ENCODE peak calls at places on chromosomes 16 and 17, in nine cellular contexts. One of them, this sample, is unnamed.

GRCh38 chr16:87583453-87584131 is 18.7 kb upstream of the JPH3 start:
- DNase-seq in WTC11: no peak
- DNase-seq in adrenal gland: peak; percentile 89
- DNase-seq in fibroblast of lung: peak; percentile 51
- DNase-seq in heart right ventricle: peak; percentile 35
- DNase-seq in GM20000: no peak
- DNase-seq in heart left ventricle: no peak
- DNase-seq in IMR-90: peak; percentile 65
- DNase-seq in prostate gland: no peak
- DNase-seq in this sample: no peak

GRCh38 chr17:36863131-36863530 is 74.1 kb upstream of the LHX1 start:
- DNase-seq in WTC11: no peak
- DNase-seq in adrenal gland: no peak
- DNase-seq in fibroblast of lung: no peak
- DNase-seq in heart right ventricle: no peak
- DNase-seq in GM20000: no peak
- DNase-seq in heart left ventricle: no peak
- DNase-seq in IMR-90: no peak
- DNase-seq in prostate gland: no peak
- DNase-seq in this sample: no peak

GRCh38 chr17:44804301-44805061 is 25.6 kb downstream of the GJC1 start:
- DNase-seq in WTC11: no peak
- DNase-seq in adrenal gland: no peak
- DNase-seq in fibroblast of lung: peak; percentile 27
- DNase-seq in heart right ventricle: peak; percentile 60
- DNase-seq in GM20000: no peak
- DNase-seq in heart left ventricle: peak; percentile 49
- DNase-seq in IMR-90: no peak
- DNase-seq in prostate gland: no peak
- DNase-seq in this sample: no peak

GRCh38 chr17:42518755-42519545 is 17.1 kb upstream of the NAGLU start:
- DNase-seq in WTC11: no peak
- DNase-seq in adrenal gland: peak; percentile 42
- DNase-seq in fibroblast of lung: peak; percentile 63
- DNase-seq in heart right ventricle: peak; percentile 77
- DNase-seq in GM20000: no peak
- DNase-seq in heart left ventricle: peak; percentile 73
- DNase-seq in IMR-90: no peak
- DNase-seq in prostate gland: no peak
- DNase-seq in this sample: no peak

GRCh38 chr17:10135539-10136257 is 62.7 kb downstream of the GAS7 start:
- DNase-seq in WTC11: no peak
- DNase-seq in adrenal gland: peak; percentile 83
- DNase-seq in fibroblast of lung: peak; percentile 34
- DNase-seq in heart right ventricle: no peak
- DNase-seq in GM20000: no peak
- DNase-seq in heart left ventricle: peak; percentile 31
- DNase-seq in IMR-90: peak; percentile 56
- DNase-seq in prostate gland: no peak
- DNase-seq in this sample: no peak

GRCh38 chr17:71975998-71976649 is 144.7 kb upstream of the SOX9 start:
- DNase-seq in WTC11: peak; percentile 14
- DNase-seq in adrenal gland: peak; percentile 50
- DNase-seq in fibroblast of lung: peak; percentile 98
- DNase-seq in heart right ventricle: peak; percentile 76
- DNase-seq in GM20000: no peak
- DNase-seq in heart left ventricle: peak; percentile 69
- DNase-seq in IMR-90: peak; percentile 97
- DNase-seq in prostate gland: peak; percentile 84
- DNase-seq in this sample: peak; percentile 20

GRCh38 chr17:975321-975982 is 4.1 kb downstream of the NXN start:
- DNase-seq in WTC11: no peak
- DNase-seq in adrenal gland: peak; percentile 15
- DNase-seq in fibroblast of lung: no peak
- DNase-seq in heart right ventricle: no peak
- DNase-seq in GM20000: no peak
- DNase-seq in heart left ventricle: no peak
- DNase-seq in IMR-90: no peak
- DNase-seq in prostate gland: no peak
- DNase-seq in this sample: no peak

GRCh38 chr17:12549499-12549901 is 116.2 kb upstream of the MYOCD start:
- DNase-seq in WTC11: no peak
- DNase-seq in adrenal gland: no peak
- DNase-seq in fibroblast of lung: no peak
- DNase-seq in heart right ventricle: no peak
- DNase-seq in GM20000: no peak
- DNase-seq in heart left ventricle: no peak
- DNase-seq in IMR-90: peak; percentile 72
- DNase-seq in prostate gland: no peak
- DNase-seq in this sample: no peak

GRCh38 chr17:7956208-7956965 is 24.4 kb downstream of the CNTROB start:
- DNase-seq in WTC11: no peak
- DNase-seq in adrenal gland: peak; percentile 4
- DNase-seq in fibroblast of lung: peak; percentile 8
- DNase-seq in heart right ventricle: peak; percentile 69
- DNase-seq in GM20000: no peak
- DNase-seq in heart left ventricle: peak; percentile 79
- DNase-seq in IMR-90: peak; percentile 12
- DNase-seq in prostate gland: no peak
- DNase-seq in this sample: no peak

GRCh38 chr16:25413962-25414361 is 156.3 kb upstream of the ZKSCAN2 start:
- DNase-seq in WTC11: no peak
- DNase-seq in adrenal gland: no peak
- DNase-seq in fibroblast of lung: no peak
- DNase-seq in heart right ventricle: no peak
- DNase-seq in GM20000: no peak
- DNase-seq in heart left ventricle: no peak
- DNase-seq in IMR-90: no peak
- DNase-seq in prostate gland: no peak
- DNase-seq in this sample: no peak

GRCh38 chr16:64826374-64826773 is 295.5 kb downstream of the CDH11 start:
- DNase-seq in WTC11: no peak
- DNase-seq in adrenal gland: no peak
- DNase-seq in fibroblast of lung: peak; percentile 8
- DNase-seq in heart right ventricle: no peak
- DNase-seq in GM20000: no peak
- DNase-seq in heart left ventricle: no peak
- DNase-seq in IMR-90: peak; percentile 52
- DNase-seq in prostate gland: no peak
- DNase-seq in this sample: no peak

GRCh38 chr17:57935833-57936807 is 19.1 kb downstream of the CUEDC1 start:
- DNase-seq in WTC11: no peak
- DNase-seq in adrenal gland: peak; percentile 73
- DNase-seq in fibroblast of lung: peak; percentile 61
- DNase-seq in heart right ventricle: peak; percentile 63
- DNase-seq in GM20000: no peak
- DNase-seq in heart left ventricle: peak; percentile 72
- DNase-seq in IMR-90: peak; percentile 55
- DNase-seq in prostate gland: no peak
- DNase-seq in this sample: no peak
- TF ChIP-seq CTCF in WTC11: no peak
- TF ChIP-seq CTCF in adrenal gland: no peak
- TF ChIP-seq CTCF in fibroblast of lung: no peak
- TF ChIP-seq CTCF in heart right ventricle: no peak
- TF ChIP-seq CTCF in GM20000: no peak
- TF ChIP-seq CTCF in heart left ventricle: no peak
- TF ChIP-seq CTCF in IMR-90: no peak
- TF ChIP-seq CTCF in prostate gland: no peak
- TF ChIP-seq CTCF in this sample: no peak

DNA sequence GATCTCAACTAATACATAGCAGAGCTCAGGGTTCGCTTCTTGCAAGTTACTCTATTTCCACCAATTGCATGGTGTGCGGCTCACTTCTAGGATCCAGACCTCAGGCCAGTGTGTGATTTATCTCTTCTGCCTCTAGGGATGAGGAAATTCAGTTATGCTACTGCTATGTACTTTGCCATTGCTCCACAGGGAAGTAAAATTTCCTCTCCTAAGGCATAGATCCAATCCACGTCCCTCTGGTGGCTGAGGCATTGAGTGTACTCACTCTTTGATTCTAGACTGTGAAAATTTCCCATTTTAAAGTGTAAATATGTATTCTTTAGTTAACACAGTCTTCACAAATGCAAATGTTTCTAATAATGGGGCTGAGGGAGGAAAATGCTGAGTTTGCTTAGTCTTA is 214.1 kb downstream of the HS3ST3B1 start:
- DNase-seq in WTC11: no peak
- DNase-seq in adrenal gland: no peak
- DNase-seq in fibroblast of lung: peak; percentile 19
- DNase-seq in heart right ventricle: no peak
- DNase-seq in GM20000: no peak
- DNase-seq in heart left ventricle: no peak
- DNase-seq in IMR-90: no peak
- DNase-seq in prostate gland: no peak
- DNase-seq in this sample: no peak
- TF ChIP-seq CTCF in WTC11: no peak
- TF ChIP-seq CTCF in adrenal gland: no peak
- TF ChIP-seq CTCF in fibroblast of lung: peak; percentile 14
- TF ChIP-seq CTCF in heart right ventricle: no peak
- TF ChIP-seq CTCF in GM20000: no peak
- TF ChIP-seq CTCF in heart left ventricle: no peak
- TF ChIP-seq CTCF in IMR-90: no peak
- TF ChIP-seq CTCF in prostate gland: no peak
- TF ChIP-seq CTCF in this sample: no peak

GRCh38 chr16:12290868-12291267 is 314.3 kb downstream of the SNX29 start:
- DNase-seq in WTC11: no peak
- DNase-seq in adrenal gland: no peak
- DNase-seq in fibroblast of lung: no peak
- DNase-seq in heart right ventricle: no peak
- DNase-seq in GM20000: no peak
- DNase-seq in heart left ventricle: no peak
- DNase-seq in IMR-90: no peak
- DNase-seq in prostate gland: no peak
- DNase-seq in this sample: no peak

GRCh38 chr16:12287796-12288536 is 311.4 kb downstream of the SNX29 start:
- DNase-seq in WTC11: no peak
- DNase-seq in adrenal gland: no peak
- DNase-seq in fibroblast of lung: no peak
- DNase-seq in heart right ventricle: no peak
- DNase-seq in GM20000: no peak
- DNase-seq in heart left ventricle: no peak
- DNase-seq in IMR-90: no peak
- DNase-seq in prostate gland: no peak
- DNase-seq in this sample: no peak

GRCh38 chr16:12288537-12289174 is 312.1 kb downstream of the SNX29 start:
- DNase-seq in WTC11: no peak
- DNase-seq in adrenal gland: no peak
- DNase-seq in fibroblast of lung: no peak
- DNase-seq in heart right ventricle: no peak
- DNase-seq in GM20000: no peak
- DNase-seq in heart left ventricle: no peak
- DNase-seq in IMR-90: no peak
- DNase-seq in prostate gland: no peak
- DNase-seq in this sample: no peak

GRCh38 chr16:12290165-12290564 is 313.6 kb downstream of the SNX29 start:
- DNase-seq in WTC11: no peak
- DNase-seq in adrenal gland: no peak
- DNase-seq in fibroblast of lung: no peak
- DNase-seq in heart right ventricle: no peak
- DNase-seq in GM20000: no peak
- DNase-seq in heart left ventricle: no peak
- DNase-seq in IMR-90: no peak
- DNase-seq in prostate gland: no peak
- DNase-seq in this sample: no peak

GRCh38 chr16:12289175-12290063 is 312.9 kb downstream of the SNX29 start:
- DNase-seq in WTC11: no peak
- DNase-seq in adrenal gland: no peak
- DNase-seq in fibroblast of lung: no peak
- DNase-seq in heart right ventricle: no peak
- DNase-seq in GM20000: no peak
- DNase-seq in heart left ventricle: peak; percentile 22
- DNase-seq in IMR-90: no peak
- DNase-seq in prostate gland: no peak
- DNase-seq in this sample: no peak
- TF ChIP-seq CTCF in WTC11: no peak
- TF ChIP-seq CTCF in adrenal gland: no peak
- TF ChIP-seq CTCF in fibroblast of lung: no peak
- TF ChIP-seq CTCF in heart right ventricle: no peak
- TF ChIP-seq CTCF in GM20000: no peak
- TF ChIP-seq CTCF in heart left ventricle: no peak
- TF ChIP-seq CTCF in IMR-90: no peak
- TF ChIP-seq CTCF in prostate gland: no peak
- TF ChIP-seq CTCF in this sample: no peak

GRCh38 chr17:39237586-39237985 is 11.8 kb upstream of the STAC2 start:
- DNase-seq in WTC11: no peak
- DNase-seq in adrenal gland: no peak
- DNase-seq in fibroblast of lung: no peak
- DNase-seq in heart right ventricle: no peak
- DNase-seq in GM20000: no peak
- DNase-seq in heart left ventricle: no peak
- DNase-seq in IMR-90: no peak
- DNase-seq in prostate gland: no peak
- DNase-seq in this sample: no peak

GRCh38 chr17:39236383-39236927 is 10.7 kb upstream of the STAC2 start:
- DNase-seq in WTC11: no peak
- DNase-seq in adrenal gland: no peak
- DNase-seq in fibroblast of lung: no peak
- DNase-seq in heart right ventricle: no peak
- DNase-seq in GM20000: no peak
- DNase-seq in heart left ventricle: no peak
- DNase-seq in IMR-90: no peak
- DNase-seq in prostate gland: no peak
- DNase-seq in this sample: no peak

GRCh38 chr17:39236981-39237441 is 11.3 kb upstream of the STAC2 start:
- DNase-seq in WTC11: no peak
- DNase-seq in adrenal gland: no peak
- DNase-seq in fibroblast of lung: no peak
- DNase-seq in heart right ventricle: no peak
- DNase-seq in GM20000: no peak
- DNase-seq in heart left ventricle: no peak
- DNase-seq in IMR-90: no peak
- DNase-seq in prostate gland: no peak
- DNase-seq in this sample: no peak

GRCh38 chr17:39240631-39241030 is 14.9 kb upstream of the STAC2 start:
- DNase-seq in WTC11: no peak
- DNase-seq in adrenal gland: no peak
- DNase-seq in fibroblast of lung: no peak
- DNase-seq in heart right ventricle: no peak
- DNase-seq in GM20000: no peak
- DNase-seq in heart left ventricle: no peak
- DNase-seq in IMR-90: no peak
- DNase-seq in prostate gland: no peak
- DNase-seq in this sample: no peak

DNA sequence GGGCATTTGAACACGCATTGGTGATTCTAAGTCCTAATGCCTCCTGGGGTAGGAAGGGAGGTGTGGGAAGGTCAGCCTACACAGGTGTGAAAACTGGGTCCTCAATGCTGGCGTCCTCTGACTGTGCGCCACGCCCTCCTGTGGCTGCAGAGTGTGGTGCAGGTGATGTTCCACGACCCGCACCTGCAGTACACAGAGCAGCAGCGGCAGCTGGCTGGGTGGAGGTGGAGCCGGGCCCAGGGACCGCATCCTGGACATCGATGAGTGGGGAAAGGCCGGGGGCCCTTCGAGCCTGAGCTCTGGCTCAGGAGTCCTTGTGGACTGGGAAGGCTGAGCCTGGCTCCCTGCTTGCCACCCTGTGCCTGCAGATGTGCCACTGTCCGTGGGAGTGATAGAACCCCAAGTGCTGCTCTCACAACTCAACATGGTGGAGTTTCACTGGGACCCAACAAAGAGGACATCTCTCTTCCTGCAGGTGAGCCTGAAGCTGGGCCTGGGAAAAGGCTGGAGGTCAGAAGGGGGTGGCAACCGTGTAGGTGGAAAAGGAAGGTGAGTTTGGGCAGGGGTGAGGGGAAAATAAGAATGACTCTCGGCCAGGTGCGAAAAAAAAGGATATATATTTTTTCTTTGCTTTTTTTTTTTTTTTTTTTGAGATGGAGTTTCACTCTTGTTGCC is 14.0 kb upstream of the STAC2 start:
- DNase-seq in WTC11: peak; percentile 91
- DNase-seq in adrenal gland: peak; percentile 50
- DNase-seq in fibroblast of lung: no peak
- DNase-seq in heart right ventricle: no peak
- DNase-seq in GM20000: peak; percentile 70
- DNase-seq in heart left ventricle: no peak
- DNase-seq in IMR-90: no peak
- DNase-seq in prostate gland: no peak
- DNase-seq in this sample: peak; percentile 71
- TF ChIP-seq CTCF in WTC11: peak; percentile 80
- TF ChIP-seq CTCF in adrenal gland: peak; percentile 43
- TF ChIP-seq CTCF in fibroblast of lung: peak; percentile 23
- TF ChIP-seq CTCF in heart right ventricle: peak; percentile 56
- TF ChIP-seq CTCF in GM20000: peak; percentile 79
- TF ChIP-seq CTCF in heart left ventricle: peak; percentile 42
- TF ChIP-seq CTCF in IMR-90: peak; percentile 44
- TF ChIP-seq CTCF in prostate gland: no peak
- TF ChIP-seq CTCF in this sample: peak; percentile 70

This sample was measured in glutamatergic neuron.